ENCODE peak calls at places on chromosomes 3 and 15, in eight cellular contexts. H, B, O, J, L, R, F and M are unnamed samples.

GRCh38 chr3:155367510-155367909 is 74.0 kb upstream of the STRIT1 start:
- DNase-seq in H (no peak), B (no peak), O (no peak), J (no peak), L (no peak), R (no peak), F (no peak), M (no peak)

GRCh38 chr3:188152660-188153497 is 1.1 kb upstream of the LPP start:
- DNase-seq in H (peak), B (no peak), O (peak), J (peak), L (peak), R (no peak), F (peak), M (peak)

GRCh38 chr15:45111390-45112142 is 2.4 kb downstream of the DUOX2 start:
- DNase-seq in H (peak), B (no peak), O (no peak), J (no peak), L (no peak), R (no peak), F (no peak), M (no peak)

GRCh38 chr3:50373146-50373864 is 14.0 kb upstream of the TMEM115 start:
- DNase-seq in H (peak), B (no peak), O (no peak), J (no peak), L (no peak), R (no peak), F (no peak), M (no peak)

GRCh38 chr3:30245805-30246622 is 360.4 kb upstream of the TGFBR2 start:
- DNase-seq in H (no peak), B (no peak), O (no peak), J (no peak), L (no peak), R (peak), F (no peak), M (no peak)

GRCh38 chr15:43794269-43795037 is 2.3 kb downstream of the SERF2 start:
- DNase-seq in H (no peak), B (no peak), O (no peak), J (peak), L (no peak), R (peak), F (no peak), M (no peak)

GRCh38 chr3:12922299-12922698 is 80.9 kb upstream of the RPL32 start:
- DNase-seq in H (no peak), B (no peak), O (no peak), J (peak), L (no peak), R (peak), F (no peak), M (no peak)

GRCh38 chr15:29133321-29133720 is 136.3 kb downstream of the NSMCE3 start:
- DNase-seq in H (no peak), B (peak), O (no peak), J (no peak), L (no peak), R (no peak), F (no peak), M (no peak)

GRCh38 chr15:27707216-27707710 is 391.9 kb downstream of the OCA2 start:
- DNase-seq in H (no peak), B (no peak), O (no peak), J (no peak), L (no peak), R (no peak), F (no peak), M (no peak)

GRCh38 chr3:126118591-126118990 is 34.7 kb upstream of the SLC41A3 start:
- DNase-seq in H (no peak), B (peak), O (no peak), J (no peak), L (no peak), R (no peak), F (no peak), M (peak)

GRCh38 chr3:99520511-99520910 is 117.9 kb upstream of the COL8A1 start:
- DNase-seq in H (peak), B (no peak), O (no peak), J (no peak), L (no peak), R (no peak), F (no peak), M (no peak)

GRCh38 chr3:23874359-23875120 is 42.2 kb downstream of the NKIRAS1 start:
- DNase-seq in H (no peak), B (no peak), O (no peak), J (peak), L (no peak), R (no peak), F (no peak), M (no peak)

GRCh38 chr3:136659253-136659652 is 92.9 kb downstream of the STAG1 start:
- DNase-seq in H (peak), B (no peak), O (no peak), J (peak), L (no peak), R (peak), F (no peak), M (no peak)

GRCh38 chr15:38843736-38844590 is 279.3 kb upstream of the RASGRP1 start:
- DNase-seq in H (no peak), B (no peak), O (no peak), J (peak), L (no peak), R (peak), F (no peak), M (no peak)

GRCh38 chr15:20341901-20342605 is 199.5 kb downstream of the GOLGA6L6 start:
- DNase-seq in H (peak), B (peak), O (no peak), J (no peak), L (peak), R (peak), F (no peak), M (no peak)

GRCh38 chr3:98754483-98754882 is 8.7 kb upstream of the ST3GAL6 start:
- DNase-seq in H (no peak), B (no peak), O (no peak), J (no peak), L (no peak), R (no peak), F (no peak), M (no peak)

GRCh38 chr15:40899536-40900207 is 5.4 kb downstream of the VPS18 start:
- DNase-seq in H (no peak), B (no peak), O (no peak), J (no peak), L (no peak), R (no peak), F (no peak), M (no peak)

GRCh38 chr15:40904552-40905201 is 10.4 kb downstream of the VPS18 start:
- DNase-seq in H (no peak), B (no peak), O (no peak), J (no peak), L (no peak), R (no peak), F (no peak), M (no peak)

GRCh38 chr15:40901053-40901443 is 6.8 kb downstream of the VPS18 start:
- DNase-seq in H (no peak), B (no peak), O (no peak), J (no peak), L (no peak), R (no peak), F (no peak), M (no peak)

GRCh38 chr15:40900256-40901052 is 6.2 kb downstream of the VPS18 start:
- DNase-seq in H (no peak), B (no peak), O (no peak), J (no peak), L (no peak), R (no peak), F (no peak), M (no peak)

GRCh38 chr15:40902605-40903561 is 8.6 kb downstream of the VPS18 start:
- DNase-seq in H (peak), B (peak), O (peak), J (no peak), L (peak), R (no peak), F (peak), M (no peak)
- H3K27ac ChIP-seq in H (no peak), B (no peak), O (no peak), J (no peak), L (peak), R (no peak), F (no peak), M (no peak)

GRCh38 chr15:22884344-22884743 is 45.9 kb downstream of the NIPA2 start:
- DNase-seq in H (peak), B (no peak), O (no peak), J (no peak), L (no peak), R (no peak), F (peak), M (no peak)
- TF ChIP-seq CTCF in H (peak), B (no peak), O (peak), J (no peak), L (no peak), R (peak), F (no peak), M (no peak)

GRCh38 chr3:107110596-107111305 is 266.5 kb upstream of the CCDC54 start:
- DNase-seq in H (no peak), B (no peak), O (no peak), J (no peak), L (no peak), R (no peak), F (no peak), M (no peak)

GRCh38 chr3:107111889-107112288 is 265.4 kb upstream of the CCDC54 start:
- DNase-seq in H (no peak), B (no peak), O (no peak), J (no peak), L (no peak), R (no peak), F (no peak), M (no peak)

GRCh38 chr3:107106316-107106715 is 270.9 kb upstream of the CCDC54 start:
- DNase-seq in H (no peak), B (no peak), O (no peak), J (peak), L (no peak), R (no peak), F (no peak), M (no peak)

GRCh38 chr3:107103786-107104185 is 273.5 kb upstream of the CCDC54 start:
- DNase-seq in H (no peak), B (no peak), O (no peak), J (no peak), L (no peak), R (no peak), F (no peak), M (no peak)

GRCh38 chr3:107106907-107107306 is 270.3 kb upstream of the CCDC54 start:
- DNase-seq in H (no peak), B (no peak), O (no peak), J (no peak), L (no peak), R (no peak), F (no peak), M (no peak)
- H3K27ac ChIP-seq in H (no peak), B (no peak), O (no peak), J (no peak), L (no peak), R (no peak), F (no peak), M (no peak)

GRCh38 chr3:27671101-27671500 is 51.0 kb downstream of the EOMES start:
- DNase-seq in H (no peak), B (no peak), O (no peak), J (no peak), L (no peak), R (no peak), F (peak), M (no peak)

GRCh38 chr3:27675287-27675686 is 46.8 kb downstream of the EOMES start:
- DNase-seq in H (no peak), B (no peak), O (no peak), J (peak), L (no peak), R (peak), F (no peak), M (no peak)

GRCh38 chr3:27677554-27677953 is 44.6 kb downstream of the EOMES start:
- DNase-seq in H (no peak), B (no peak), O (no peak), J (peak), L (no peak), R (peak), F (peak), M (no peak)

GRCh38 chr3:27670619-27671018 is 51.5 kb downstream of the EOMES start:
- DNase-seq in H (no peak), B (no peak), O (no peak), J (no peak), L (no peak), R (no peak), F (no peak), M (no peak)

GRCh38 chr3:27673701-27674100 is 48.4 kb downstream of the EOMES start:
- DNase-seq in H (no peak), B (no peak), O (no peak), J (no peak), L (no peak), R (no peak), F (no peak), M (no peak)
- TF ChIP-seq CTCF in H (no peak), B (no peak), O (no peak), J (no peak), L (no peak), R (no peak), F (no peak), M (no peak)

GRCh38 chr3:41364736-41365135 is 165.4 kb downstream of the CTNNB1 start:
- DNase-seq in H (no peak), B (no peak), O (no peak), J (no peak), L (no peak), R (no peak), F (no peak), M (no peak)
- H3K27ac ChIP-seq in H (no peak), B (no peak), O (no peak), J (no peak), L (no peak), R (no peak), F (no peak), M (no peak)

GRCh38 chr3:125048282-125048681 is 7.5 kb downstream of the HEG1 start:
- DNase-seq in H (no peak), B (no peak), O (no peak), J (no peak), L (no peak), R (no peak), F (no peak), M (no peak)

GRCh38 chr3:125051205-125051604 is 4.6 kb downstream of the HEG1 start:
- DNase-seq in H (no peak), B (no peak), O (no peak), J (no peak), L (no peak), R (no peak), F (no peak), M (no peak)

GRCh38 chr3:125052671-125053303 is 3.0 kb downstream of the HEG1 start:
- DNase-seq in H (peak), B (no peak), O (no peak), J (peak), L (no peak), R (peak), F (no peak), M (no peak)

GRCh38 chr3:125051715-125052581 is 3.8 kb downstream of the HEG1 start:
- DNase-seq in H (peak), B (no peak), O (peak), J (peak), L (no peak), R (peak), F (peak), M (peak)

DNA sequence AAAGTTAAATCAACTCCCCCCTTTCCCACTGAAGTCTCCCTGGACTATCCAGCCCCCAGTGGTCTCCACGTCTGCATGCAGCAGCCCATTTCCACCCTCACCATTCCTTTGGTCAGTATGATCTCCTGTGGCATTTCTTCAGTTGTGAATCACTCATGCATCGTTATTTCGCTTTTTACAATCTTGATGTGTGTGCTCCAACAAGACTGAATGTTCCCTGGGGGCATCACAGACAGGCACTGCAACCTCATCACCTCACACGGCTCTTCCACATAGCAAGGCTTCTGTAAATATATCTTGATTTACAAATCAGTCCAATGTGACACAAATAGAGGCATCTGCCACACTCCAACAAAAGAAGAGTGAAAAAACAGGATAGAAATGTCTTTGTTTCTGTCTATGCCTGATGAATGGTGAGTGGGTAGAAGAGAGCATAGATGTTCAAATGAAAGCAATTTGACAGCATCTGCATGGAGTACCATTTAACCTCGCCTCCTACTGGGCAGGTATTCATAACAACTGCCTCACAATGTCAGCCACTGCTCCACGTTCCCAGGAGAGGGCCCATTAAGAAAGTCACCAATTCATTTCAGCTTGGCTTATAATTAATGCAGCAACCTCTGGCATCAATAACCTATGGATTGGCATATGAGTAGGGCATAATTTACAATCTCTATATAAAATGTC is 5.2 kb downstream of the HEG1 start:
- DNase-seq in H (no peak), B (no peak), O (no peak), J (no peak), L (no peak), R (no peak), F (no peak), M (no peak)
- TF ChIP-seq CTCF in H (no peak), B (no peak), O (no peak), J (no peak), L (no peak), R (no peak), F (no peak), M (no peak)

GRCh38 chr15:41939986-41940385 is 32.4 kb downstream of the EHD4 start:
- DNase-seq in H (no peak), B (no peak), O (no peak), J (no peak), L (no peak), R (no peak), F (no peak), M (no peak)

GRCh38 chr15:41936649-41937567 is 35.4 kb downstream of the EHD4 start:
- DNase-seq in H (no peak), B (no peak), O (no peak), J (peak), L (no peak), R (peak), F (no peak), M (no peak)

GRCh38 chr15:41936155-41936554 is 36.2 kb downstream of the EHD4 start:
- DNase-seq in H (no peak), B (no peak), O (no peak), J (no peak), L (no peak), R (no peak), F (no peak), M (no peak)

GRCh38 chr15:41935566-41936020 is 36.8 kb downstream of the EHD4 start:
- DNase-seq in H (no peak), B (no peak), O (no peak), J (no peak), L (no peak), R (no peak), F (no peak), M (no peak)

DNA sequence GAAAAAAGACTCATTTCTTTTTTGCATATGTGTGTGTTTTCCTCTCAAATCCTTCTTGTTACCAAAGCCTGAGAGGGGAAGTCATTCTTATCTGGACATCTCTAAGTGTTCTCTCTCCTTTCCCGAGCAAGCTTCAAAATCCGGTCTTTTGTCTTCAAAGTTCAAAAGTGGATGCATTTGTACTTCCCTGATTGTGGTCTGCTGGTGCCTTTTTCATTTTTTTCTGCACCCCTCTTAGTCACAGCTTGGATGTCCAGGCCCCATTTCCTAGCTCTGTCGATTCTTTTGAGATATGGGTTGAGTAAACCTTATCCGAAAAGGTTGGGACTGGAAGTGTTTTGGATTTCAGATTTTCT is 34.8 kb downstream of the EHD4 start:
- DNase-seq in H (no peak), B (no peak), O (no peak), J (no peak), L (no peak), R (no peak), F (no peak), M (no peak)
- H3K27ac ChIP-seq in H (no peak), B (peak), O (peak), J (no peak), L (peak), R (peak), F (no peak), M (peak)